ENCODE peak calls at places on chromosomes 1 and 21, in nine cellular contexts. D is IMR-90, X is transverse colon, T is A549, A is Peyer's patch, O is right lobe of liver, N is heart left ventricle, U is stomach, Y is esophagus squamous epithelium. K is an unnamed sample. For H3K4me1, the result is how much of the 10 kb centered on the place peaks cover.

GRCh38 chr1:178644308-178645120 is 80.5 kb upstream of the RALGPS2 start:
- DNase-seq in D (peak), X (peak), T (no peak), A (peak), O (peak), N (peak), U (peak), Y (no peak), K (peak)

GRCh38 chr1:47637111-47637685 is 199.4 kb downstream of the FOXD2 start:
- DNase-seq in D (no peak), X (no peak), T (no peak), A (no peak), O (no peak), N (no peak), U (no peak), Y (no peak), K (no peak)

GRCh38 chr1:114350731-114351445 is 160.1 kb downstream of the TRIM33 start:
- DNase-seq in D (no peak), X (no peak), T (no peak), A (no peak), O (no peak), N (no peak), U (no peak), Y (no peak), K (no peak)

GRCh38 chr1:167510880-167511279 is 7.4 kb downstream of the CD247 start:
- DNase-seq in D (no peak), X (no peak), T (no peak), A (no peak), O (no peak), N (no peak), U (no peak), Y (no peak), K (no peak)

GRCh38 chr1:203207751-203208150 is 21.2 kb upstream of the CHI3L1 start:
- DNase-seq in D (no peak), X (no peak), T (no peak), A (no peak), O (peak), N (no peak), U (no peak), Y (no peak), K (no peak)

GRCh38 chr1:40130892-40131291 is 30.3 kb upstream of the RLF start:
- DNase-seq in D (no peak), X (no peak), T (peak), A (no peak), O (no peak), N (no peak), U (no peak), Y (no peak), K (no peak)

GRCh38 chr1:108601708-108602410 is 42.0 kb downstream of the EEIG2 start:
- DNase-seq in D (no peak), X (no peak), T (no peak), A (no peak), O (no peak), N (no peak), U (no peak), Y (no peak), K (no peak)

GRCh38 chr1:204503913-204504519 is 9.4 kb upstream of the PIK3C2B start:
- DNase-seq in D (no peak), X (no peak), T (no peak), A (no peak), O (no peak), N (no peak), U (no peak), Y (no peak), K (no peak)

GRCh38 chr1:211579434-211580302 is 707 bp upstream of the SLC30A1 start:
- DNase-seq in D (peak), X (peak), T (peak), A (peak), O (no peak), N (no peak), U (peak), Y (peak), K (peak)
- TF ChIP-seq POLR2A in D (no peak), X (no peak), T (no peak), A (no peak), O (no peak), N (no peak), U (no peak), Y (no peak), K (no peak)

DNA sequence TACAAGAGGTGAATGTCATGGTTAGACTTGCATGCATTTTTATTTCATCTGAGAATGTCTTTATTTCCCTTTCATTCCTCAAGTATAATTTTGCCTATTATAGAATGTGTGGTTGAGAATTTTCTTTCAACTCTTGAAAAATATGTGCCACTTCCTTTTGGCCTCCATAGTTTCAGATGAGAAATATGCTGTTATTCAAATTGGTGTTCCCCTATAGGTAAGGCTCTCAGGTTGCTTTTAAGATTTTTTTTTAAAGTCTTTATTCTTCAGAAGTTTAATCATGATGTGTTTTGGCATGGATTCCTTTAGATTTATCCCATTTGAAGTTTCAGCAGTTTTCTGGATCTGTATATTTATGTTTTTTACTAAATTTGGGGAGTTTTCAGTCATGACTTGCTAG is 2.1 kb downstream of the MROH7 start:
- DNase-seq in D (no peak), X (no peak), T (no peak), A (no peak), O (no peak), N (no peak), U (no peak), Y (no peak), K (no peak)
- H3K4me1 ChIP-seq in D (under half), X (under half), T (under half), A (under half), O (under half), N (under half), U (under half), Y (under half), K (under half)

GRCh38 chr1:232615401-232615800 is 14.5 kb downstream of the SIPA1L2 start:
- DNase-seq in D (no peak), X (no peak), T (no peak), A (no peak), O (no peak), N (no peak), U (no peak), Y (no peak), K (no peak)

GRCh38 chr1:232610187-232610901 is 19.6 kb downstream of the SIPA1L2 start:
- DNase-seq in D (no peak), X (no peak), T (no peak), A (no peak), O (no peak), N (no peak), U (no peak), Y (no peak), K (no peak)

GRCh38 chr1:232613752-232614381 is 16.1 kb downstream of the SIPA1L2 start:
- DNase-seq in D (peak), X (no peak), T (no peak), A (no peak), O (no peak), N (no peak), U (no peak), Y (no peak), K (no peak)

GRCh38 chr1:232614811-232615210 is 15.1 kb downstream of the SIPA1L2 start:
- DNase-seq in D (no peak), X (no peak), T (no peak), A (no peak), O (no peak), N (no peak), U (no peak), Y (no peak), K (no peak)

DNA sequence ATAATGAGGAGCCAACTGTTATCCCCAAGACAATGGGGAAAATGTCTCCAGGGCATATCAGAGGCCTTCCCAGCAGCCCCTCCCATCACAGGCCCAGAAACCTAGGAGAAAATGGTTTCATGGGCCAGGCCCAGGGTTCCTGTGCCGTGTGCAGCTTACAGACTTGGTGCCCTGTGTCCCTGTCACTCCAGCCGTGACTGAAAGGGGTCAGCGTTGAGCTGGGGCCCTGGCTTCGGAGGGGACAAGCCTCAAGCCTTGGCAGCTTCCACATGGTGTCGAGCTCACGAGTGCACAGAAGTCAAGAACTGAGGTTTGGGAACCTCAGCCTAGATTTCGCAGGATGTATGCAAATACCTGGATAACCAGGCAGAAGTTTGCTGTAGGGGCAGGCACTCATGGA is 18.1 kb downstream of the SIPA1L2 start:
- DNase-seq in D (no peak), X (no peak), T (peak), A (no peak), O (no peak), N (no peak), U (no peak), Y (no peak), K (no peak)
- TF ChIP-seq CTCF in D (no peak), X (no peak), T (peak), A (no peak), O (no peak), N (no peak), U (no peak), Y (no peak), K (no peak)

GRCh38 chr21:46325073-46325912 is 1.3 kb downstream of the PCNT start:
- DNase-seq in D (peak), X (peak), T (peak), A (peak), O (peak), N (peak), U (peak), Y (no peak), K (peak)

GRCh38 chr21:46323227-46323709 is 402 bp downstream of the C21orf58 start:
- DNase-seq in D (no peak), X (no peak), T (no peak), A (no peak), O (peak), N (no peak), U (no peak), Y (no peak), K (no peak)

GRCh38 chr21:46322351-46323226 is 1.1 kb downstream of the C21orf58 start:
- DNase-seq in D (peak), X (no peak), T (peak), A (no peak), O (peak), N (no peak), U (no peak), Y (no peak), K (no peak)

GRCh38 chr21:46324390-46325072 is 575 bp downstream of the PCNT start:
- DNase-seq in D (peak), X (peak), T (peak), A (peak), O (peak), N (peak), U (peak), Y (peak), K (peak)

DNA sequence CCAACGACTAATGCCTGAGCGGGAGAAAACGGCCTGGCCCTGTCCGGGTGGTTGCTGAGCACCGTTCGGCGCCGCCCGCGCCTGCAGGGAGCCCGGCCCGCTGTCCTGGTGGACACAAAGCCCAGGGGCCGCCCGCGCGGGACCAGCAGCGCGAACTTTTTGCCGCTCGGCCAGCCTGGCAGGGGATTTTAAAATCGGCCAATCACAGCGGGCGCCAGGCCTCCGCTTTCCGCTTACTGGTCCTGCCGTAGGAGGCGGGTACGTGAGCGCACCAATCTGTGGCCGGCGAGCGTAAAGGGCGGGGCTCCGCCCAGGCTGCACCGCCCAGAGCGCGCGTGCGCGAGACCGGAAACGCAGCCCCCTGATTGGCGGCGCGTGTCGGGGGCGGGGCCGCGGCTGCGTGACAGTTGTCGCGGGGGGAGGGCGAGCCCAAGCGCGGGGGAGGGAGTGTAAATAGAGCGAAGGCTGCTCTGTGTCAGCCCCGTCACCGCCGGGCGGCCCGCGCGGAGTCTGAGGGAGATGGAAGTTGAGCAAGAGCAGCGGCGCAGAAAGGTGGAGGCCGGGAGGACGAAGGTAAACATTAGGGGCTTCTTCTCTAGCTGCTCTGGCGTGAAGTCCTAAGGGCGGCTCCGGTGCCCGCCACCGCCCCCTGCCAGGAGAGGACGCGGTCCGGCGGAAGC is at the start of the genes C21orf58 and PCNT:
- DNase-seq in D (peak), X (peak), T (peak), A (peak), O (peak), N (peak), U (peak), Y (peak), K (peak)
- TF ChIP-seq POLR2A in D (peak), X (peak), T (peak), A (peak), O (no peak), N (peak), U (no peak), Y (no peak), K (no peak)

DNA sequence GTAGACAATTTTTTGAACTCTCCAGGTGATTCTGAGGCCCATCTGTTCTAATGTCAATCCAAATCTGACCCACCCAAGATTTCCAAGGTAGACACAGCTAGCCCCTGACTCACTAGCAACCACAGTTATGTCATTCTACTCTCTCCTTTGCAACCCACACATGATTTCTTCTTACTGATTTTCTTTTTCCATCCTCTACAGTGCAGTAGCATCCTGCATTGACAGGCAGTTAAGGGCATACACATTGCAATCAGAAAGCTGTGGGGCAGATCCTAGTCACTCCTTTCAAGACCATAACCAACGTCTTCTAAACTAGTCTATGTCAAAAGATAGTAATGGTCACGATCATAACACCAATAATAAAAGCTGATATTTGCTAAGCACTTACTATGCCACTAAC is 54.2 kb downstream of the JAK1 start:
- DNase-seq in D (no peak), X (no peak), T (no peak), A (no peak), O (no peak), N (no peak), U (no peak), Y (no peak), K (no peak)
- H3K4me1 ChIP-seq in D (under half), X (under half), T (half or more), A (under half), O (under half), N (half or more), U (under half), Y (under half), K (under half)

DNA sequence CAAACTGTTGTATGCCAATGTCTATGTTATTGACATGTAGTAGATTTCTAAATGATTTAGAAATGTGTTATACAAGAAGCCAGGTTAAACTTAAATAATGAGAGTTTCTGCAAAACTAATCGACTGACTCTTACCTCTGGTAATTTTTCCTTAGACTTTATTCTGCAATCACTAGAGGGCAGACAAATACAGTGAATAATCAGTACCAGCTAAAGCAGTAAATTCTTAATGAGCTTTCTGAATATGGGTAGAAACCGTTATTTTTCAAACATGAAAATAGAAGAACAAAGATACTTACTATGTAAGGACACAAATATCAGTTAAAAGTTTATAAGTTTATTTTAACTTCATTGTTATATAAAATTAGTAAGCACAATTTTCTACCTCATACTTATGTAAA is 97.9 kb upstream of the RGS1 start:
- DNase-seq in D (peak), X (no peak), T (peak), A (no peak), O (no peak), N (no peak), U (no peak), Y (no peak), K (no peak)
- TF ChIP-seq CTCF in D (peak), X (peak), T (peak), A (peak), O (peak), N (peak), U (peak), Y (peak), K (peak)

K was measured in adrenal gland.